ENCODE peak calls at places on chromosomes 5 and 9, in eight cellular contexts. Z is MM.1S, N is foreskin fibroblast, P is BJ, L is ovary, C is epithelial cell of proximal tubule, J is fibroblast of the aortic adventitia, M is GM12865. D is an unnamed sample.

GRCh38 chr9:75168270-75169185 is 80.2 kb downstream of the OSTF1 start:
- DNase-seq in M (no peak), N (no peak), P (no peak), L (no peak), J (no peak), Z (no peak), C (no peak), D (no peak)

GRCh38 chr5:58925627-58926545 is 343.0 kb downstream of the RAB3C start:
- DNase-seq in J (no peak), L (no peak), N (no peak), C (no peak), P (no peak), Z (no peak), M (no peak), D (no peak)

GRCh38 chr9:6757988-6758417 is 230 bp downstream of the KDM4C start:
- DNase-seq in J (no peak), N (no peak), C (no peak), M (no peak), P (no peak), L (peak; percentile 96), Z (no peak), D (no peak)

GRCh38 chr5:160188151-160188967 is 40.9 kb upstream of the FABP6 start:
- DNase-seq in C (no peak), J (peak; percentile 96), L (peak; percentile 78), Z (no peak), P (no peak), N (peak; percentile 56), M (no peak), D (no peak)

GRCh38 chr5:1392261-1392660 is 47.4 kb upstream of the CLPTM1L start:
- DNase-seq in J (no peak), L (no peak), C (no peak), N (no peak), M (no peak), Z (no peak), P (no peak), D (no peak)

GRCh38 chr5:87243161-87243877 is 24.4 kb upstream of the RASA1 start:
- DNase-seq in M (peak; percentile 28), J (peak; percentile 75), N (peak; percentile 72), Z (no peak), C (peak; percentile 96), L (no peak), P (peak; percentile 22), D (peak; percentile 59)

GRCh38 chr9:90546200-90546599 is 96.4 kb downstream of the DIRAS2 start:
- DNase-seq in M (peak; percentile 28), P (peak; percentile 39), L (no peak), J (peak; percentile 18), C (peak; percentile 77), Z (no peak), N (peak; percentile 6), D (peak; percentile 74)

GRCh38 chr5:72749362-72749997 is 67.0 kb upstream of the TNPO1 start:
- DNase-seq in M (no peak), J (no peak), P (no peak), N (no peak), C (no peak), L (no peak), Z (no peak), D (no peak)

GRCh38 chr5:151319334-151319733 is 15.8 kb upstream of the SLC36A3 start:
- DNase-seq in P (no peak), J (peak; percentile 20), N (no peak), C (no peak), L (peak; percentile 40), M (peak; percentile 45), Z (peak; percentile 62), D (no peak)

GRCh38 chr9:34370970-34371880 is 5.5 kb downstream of the MYORG start:
- DNase-seq in J (no peak), N (no peak), L (no peak), Z (no peak), P (no peak), M (no peak), C (no peak), D (no peak)

GRCh38 chr5:66239034-66239433 is 94.9 kb downstream of the SREK1 start:
- DNase-seq in Z (peak; percentile 22), J (no peak), M (no peak), L (no peak), C (no peak), N (no peak), P (no peak), D (no peak)

GRCh38 chr5:1763548-1763911 is 36.1 kb downstream of the MRPL36 start:
- DNase-seq in Z (no peak), L (peak; percentile 35), J (peak; percentile 78), N (peak; percentile 73), C (no peak), P (peak; percentile 15), M (peak; percentile 60), D (peak; percentile 28)

GRCh38 chr5:1514027-1514818 is 9.5 kb downstream of the LPCAT1 start:
- DNase-seq in C (no peak), P (no peak), L (peak; percentile 16), Z (no peak), J (no peak), M (no peak), N (no peak), D (no peak)

GRCh38 chr5:9462109-9462508 is 83.8 kb downstream of the SEMA5A start:
- DNase-seq in J (no peak), P (no peak), C (no peak), L (no peak), N (no peak), M (no peak), Z (no peak), D (no peak)

GRCh38 chr5:135878156-135878620 is 17.5 kb downstream of the IL9 start:
- DNase-seq in P (no peak), J (no peak), L (no peak), M (no peak), N (no peak), C (peak; percentile 59), Z (no peak), D (no peak)

GRCh38 chr9:128886211-128886826 is 4.4 kb downstream of the LRRC8A start:
- DNase-seq in M (no peak), L (no peak), P (no peak), N (no peak), J (peak; percentile 90), C (no peak), Z (no peak), D (no peak)

GRCh38 chr5:124721336-124721735 is 25.1 kb downstream of the ZNF608 start:
- DNase-seq in J (no peak), P (no peak), N (no peak), L (no peak), C (no peak), Z (no peak), M (no peak), D (no peak)

GRCh38 chr5:28495876-28496275 is 1457.5 kb upstream of the CDH9 start:
- DNase-seq in J (no peak), C (no peak), M (no peak), L (no peak), N (no peak), P (no peak), Z (no peak), D (no peak)

GRCh38 chr5:109905906-109906305 is 216.2 kb downstream of the MAN2A1 start:
- DNase-seq in L (no peak), N (no peak), J (no peak), Z (no peak), C (no peak), P (no peak), M (no peak), D (no peak)

DNA sequence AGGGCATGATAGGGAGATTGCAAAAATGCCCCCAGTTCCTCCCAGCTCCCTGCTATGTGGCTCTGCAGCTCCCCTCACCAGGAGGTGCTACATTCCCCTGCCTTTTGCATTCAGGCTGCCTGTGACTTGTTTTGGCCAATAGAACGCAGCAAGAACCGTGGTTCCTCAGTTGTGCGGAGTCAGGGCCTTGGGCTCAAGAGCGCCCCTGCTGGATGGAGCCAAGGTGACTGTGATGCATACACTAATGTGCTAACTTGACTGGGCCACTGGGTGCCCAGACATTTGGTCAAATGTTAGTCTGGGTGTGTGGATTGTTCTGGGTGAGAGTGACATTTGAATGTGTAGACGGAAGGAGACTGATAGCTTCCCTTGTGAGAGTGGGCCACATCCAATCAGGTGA is 123.3 kb upstream of the MVB12B start:
- DNase-seq in J (no peak), M (no peak), Z (no peak), C (no peak), P (no peak), L (no peak), N (no peak), D (no peak)
- TF ChIP-seq CTCF in J (no peak), M (peak; percentile 29), Z (peak; percentile 28), C (peak; percentile 18), P (peak; percentile 17), L (no peak), N (no peak), D (no peak)

DNA sequence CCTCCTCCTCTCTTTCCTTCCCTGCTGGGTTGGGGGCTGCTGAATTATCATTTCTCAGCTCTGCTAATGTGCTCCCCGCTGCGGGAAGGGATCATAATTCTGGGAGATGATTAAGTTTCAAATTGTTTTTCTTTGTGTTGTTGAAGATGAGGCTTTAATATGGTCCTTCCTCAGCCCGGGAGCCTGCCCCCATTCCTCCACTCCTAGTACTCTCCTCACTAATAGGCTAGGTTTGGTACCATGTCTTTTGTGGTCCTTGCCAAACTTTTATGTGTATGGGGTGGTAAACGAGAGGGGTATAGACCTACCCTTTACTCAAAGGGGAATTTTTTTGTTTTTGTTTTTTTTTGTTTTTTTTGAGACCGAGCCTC is 5.7 kb upstream of the PCDH1 start:
- DNase-seq in Z (no peak), N (no peak), M (no peak), L (no peak), P (no peak), J (no peak), C (no peak), D (no peak)
- H3K4me3 ChIP-seq in Z (no peak overlapping the region), N (no peak overlapping the region), M (no peak overlapping the region), L (no peak overlapping the region), P (no peak overlapping the region), J (no peak overlapping the region), C (no peak overlapping the region), D (no peak overlapping the region)

GRCh38 chr9:130156672-130157071 is 15.5 kb upstream of the NCS1 start:
- DNase-seq in M (no peak), L (no peak), P (no peak), Z (no peak), J (no peak), C (no peak), N (no peak), D (no peak)
- TF ChIP-seq CTCF in M (no peak), L (no peak), P (peak; percentile 28), Z (no peak), J (no peak), C (peak; percentile 45), N (no peak), D (peak; percentile 7)

GRCh38 chr5:39057745-39058144 is 16.5 kb downstream of the RICTOR start:
- DNase-seq in J (no peak), N (no peak), C (no peak), M (peak; percentile 7), P (no peak), Z (peak; percentile 37), L (no peak), D (no peak)
- H3K4me3 ChIP-seq in J (peak overlapping the region; percentile 46), N (peak overlapping the region; percentile 5), C (peak overlapping the region; percentile 26), M (peak overlapping the region; percentile 51), P (no peak overlapping the region), Z (peak overlapping the region; percentile 58), L (no peak overlapping the region), D (no peak overlapping the region)

DNA sequence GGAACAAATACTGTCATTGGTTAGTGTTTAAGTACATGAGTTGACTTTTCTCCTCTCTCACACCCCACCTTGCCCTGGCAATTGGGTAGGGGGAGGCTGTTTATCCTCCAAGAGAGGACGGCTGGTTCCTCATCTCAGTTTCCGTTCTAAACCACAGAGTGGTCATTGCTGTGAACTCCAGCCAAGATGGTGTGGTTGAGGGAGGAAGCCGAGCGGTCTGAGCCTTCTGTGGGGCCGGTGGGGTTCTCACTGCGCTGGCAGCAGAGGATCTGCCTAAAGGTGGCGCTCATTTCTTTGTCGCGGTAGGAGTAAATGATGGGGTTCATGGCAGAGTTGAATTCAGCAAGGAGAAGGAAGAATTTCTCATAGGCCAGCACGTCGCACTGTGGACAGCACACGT is 163.0 kb downstream of the LPAR1 start:
- DNase-seq in L (no peak), P (no peak), J (no peak), M (peak; percentile 63), Z (no peak), N (no peak), C (no peak), D (no peak)
- TF ChIP-seq CTCF in L (no peak), P (no peak), J (no peak), M (peak; percentile 21), Z (no peak), N (no peak), C (no peak), D (no peak)